ENCODE peak calls at places on chromosomes 16 and 17, in five cellular contexts. X is A549, A is cardiac fibroblast, O is K562, J is fibroblast of pulmonary artery. M is an unnamed sample.

GRCh38 chr16:23967018-23967417 is 131.2 kb downstream of the PRKCB start:
- DNase-seq in X (no peak), A (no peak), O (no peak), J (no peak), M (no peak)

GRCh38 chr17:31541559-31541958 is 150.1 kb downstream of the RAB11FIP4 start:
- DNase-seq in X (no peak), A (no peak), O (no peak), J (no peak), M (no peak)

GRCh38 chr17:45411348-45412105 is 21.1 kb downstream of the ARHGAP27 start:
- DNase-seq in X (no peak), A (no peak), O (no peak), J (no peak), M (no peak)

GRCh38 chr16:31876955-31877828 is 3.6 kb downstream of the ZNF267 start:
- DNase-seq in X (no peak), A (peak; percentile 96), O (no peak), J (peak; percentile 90), M (no peak)

GRCh38 chr17:65066858-65067257 is 10.3 kb upstream of the GNA13 start:
- DNase-seq in X (no peak), A (no peak), O (no peak), J (no peak), M (no peak)

GRCh38 chr16:70416748-70417616 is 21.9 kb downstream of the ST3GAL2 start:
- DNase-seq in X (no peak), A (no peak), O (no peak), J (no peak), M (no peak)

GRCh38 chr17:57955183-57955952 is at the start of gene CUEDC1:
- DNase-seq in X (peak; percentile 76), A (peak; percentile 50), O (peak; percentile 81), J (peak; percentile 50), M (peak; percentile 90)

GRCh38 chr16:72858611-72859493 is 189.1 kb downstream of the ZFHX3 start:
- DNase-seq in X (no peak), A (peak; percentile 59), O (no peak), J (peak; percentile 56), M (no peak)

GRCh38 chr16:89923640-89924297 is 627 bp downstream of the TUBB3 start:
- DNase-seq in X (no peak), A (no peak), O (no peak), J (no peak), M (peak; percentile 61)

GRCh38 chr16:57533618-57534336 is 2.6 kb downstream of the CCDC102A start:
- DNase-seq in X (no peak), A (no peak), O (no peak), J (no peak), M (no peak)

GRCh38 chr16:4217246-4218131 is 24.4 kb downstream of the SRL start:
- DNase-seq in X (no peak), A (peak; percentile 18), O (no peak), J (peak; percentile 21), M (no peak)

GRCh38 chr16:67872631-67873434 is at the start of gene EDC4:
- DNase-seq in X (peak; percentile 89), A (peak; percentile 83), O (peak; percentile 94), J (peak; percentile 81), M (peak; percentile 83)

GRCh38 chr17:70521821-70522256 is 352.5 kb downstream of the KCNJ2 start:
- DNase-seq in X (no peak), A (peak; percentile 3), O (no peak), J (peak; percentile 18), M (no peak)

GRCh38 chr17:80292557-80292956 is 31.9 kb downstream of the RNF213 start:
- DNase-seq in X (no peak), A (no peak), O (no peak), J (no peak), M (peak; percentile 51)
- TF ChIP-seq CTCF in X (peak; percentile 9), A (no peak), O (peak; percentile 25), J (peak; percentile 5), M (peak; percentile 21)

GRCh38 chr17:28612531-28612930 is 1.5 kb downstream of the RSKR start:
- DNase-seq in X (no peak), A (no peak), O (no peak), J (no peak), M (no peak)
- TF ChIP-seq CTCF in X (no peak), A (no peak), O (no peak), J (no peak), M (no peak)

DNA sequence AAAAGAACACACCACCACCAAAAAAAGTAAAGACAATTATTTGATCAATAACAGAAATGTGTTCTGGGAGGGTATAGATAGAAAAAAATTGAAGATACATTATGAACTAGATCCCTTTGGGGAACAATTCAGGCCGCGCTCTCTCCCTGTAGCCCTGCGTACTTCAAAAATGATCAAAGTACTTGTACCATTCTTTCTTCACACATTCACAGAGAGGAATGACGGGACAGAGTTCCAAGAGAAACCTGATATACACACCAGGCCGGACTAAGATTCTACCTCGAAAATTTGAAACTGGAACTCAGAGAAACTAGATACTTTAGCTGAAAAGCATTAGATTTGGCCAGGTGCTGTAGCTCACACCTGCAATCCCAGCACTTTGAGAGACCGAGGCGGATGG is 50.0 kb downstream of the CNOT1 start:
- DNase-seq in X (no peak), A (no peak), O (no peak), J (no peak), M (no peak)
- TF ChIP-seq CTCF in X (no peak), A (no peak), O (no peak), J (no peak), M (no peak)

GRCh38 chr17:73304971-73305786 is 6.6 kb downstream of the CDC42EP4 start:
- DNase-seq in X (peak; percentile 71), A (peak; percentile 91), O (peak; percentile 65), J (peak; percentile 92), M (peak; percentile 51)
- TF ChIP-seq CTCF in X (peak; percentile 24), A (peak; percentile 39), O (peak; percentile 54), J (peak; percentile 36), M (no peak)

GRCh38 chr16:28607116-28607623 is 2.7 kb downstream of the SULT1A1 start:
- DNase-seq in X (no peak), A (no peak), O (no peak), J (no peak), M (no peak)

GRCh38 chr16:28604186-28604565 is 5.7 kb downstream of the SULT1A1 start:
- DNase-seq in X (no peak), A (no peak), O (no peak), J (no peak), M (no peak)

GRCh38 chr16:28610595-28611270 is 889 bp upstream of the SULT1A1 start:
- DNase-seq in X (no peak), A (no peak), O (no peak), J (no peak), M (no peak)

GRCh38 chr16:28606291-28607115 is 3.3 kb downstream of the SULT1A1 start:
- DNase-seq in X (no peak), A (no peak), O (no peak), J (no peak), M (no peak)

GRCh38 chr16:28609631-28610594 is at the start of gene SULT1A1:
- DNase-seq in X (no peak), A (peak; percentile 6), O (peak; percentile 60), J (peak; percentile 60), M (peak; percentile 39)
- TF ChIP-seq CTCF in X (no peak), A (no peak), O (no peak), J (no peak), M (no peak)

GRCh38 chr17:1147664-1148063 is 32.1 kb downstream of the ABR start:
- DNase-seq in X (peak; percentile 87), A (peak; percentile 65), O (peak; percentile 22), J (peak; percentile 53), M (peak; percentile 59)
- TF ChIP-seq CTCF in X (peak; percentile 74), A (peak; percentile 64), O (peak; percentile 50), J (peak; percentile 51), M (peak; percentile 36)

DNA sequence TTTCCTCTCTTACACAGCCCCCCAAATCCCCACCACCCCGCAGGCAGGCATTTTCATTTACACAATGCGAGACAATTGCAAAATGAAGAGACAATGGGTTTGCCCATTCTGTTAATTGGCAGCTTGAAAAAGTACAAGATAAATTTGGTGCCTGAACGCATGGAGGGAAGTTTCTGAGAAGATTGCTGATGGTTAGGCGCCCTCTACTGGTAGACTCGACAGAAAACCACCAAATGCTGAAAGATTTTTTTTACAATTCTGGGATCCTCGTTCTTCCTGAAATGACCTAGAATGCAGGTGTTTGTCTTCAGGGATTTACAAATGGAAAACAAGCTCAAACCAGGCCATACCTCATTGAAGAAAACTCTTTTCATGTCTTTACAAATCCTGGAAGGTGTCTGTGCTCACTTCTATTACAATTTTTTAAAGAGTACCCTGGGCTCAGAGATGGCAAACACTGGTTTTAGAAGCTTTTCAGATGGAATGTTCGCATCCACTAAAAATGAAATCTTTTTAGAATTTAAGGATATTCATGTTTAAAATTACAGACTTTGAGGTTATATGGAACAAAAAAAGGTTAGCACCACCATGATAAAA is 338.5 kb downstream of the PMP22 start:
- DNase-seq in X (peak; percentile 36), A (peak; percentile 84), O (peak; percentile 12), J (peak; percentile 83), M (peak; percentile 65)
- TF ChIP-seq CTCF in X (peak; percentile 95), A (peak; percentile 73), O (peak; percentile 76), J (peak; percentile 80), M (peak; percentile 82)

DNA sequence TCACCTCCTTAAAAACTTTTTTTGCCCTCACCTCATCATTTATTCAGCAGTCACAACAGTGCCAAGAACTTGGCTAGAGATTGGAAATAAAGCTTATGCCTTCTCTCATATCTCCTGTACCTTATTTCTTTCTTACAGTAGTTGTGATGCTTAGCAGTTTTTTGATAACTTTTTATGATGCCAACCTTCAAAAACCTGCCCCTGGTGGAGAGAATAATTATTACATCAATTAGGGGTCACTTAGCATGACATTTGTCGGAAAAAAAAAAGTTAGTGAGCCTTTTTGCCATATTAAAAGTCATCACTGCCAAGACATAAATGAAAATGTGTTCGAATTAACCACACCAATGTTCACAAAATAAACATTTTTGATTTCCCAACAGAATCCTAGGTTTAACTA is 296.6 kb downstream of the WWOX start:
- DNase-seq in X (peak; percentile 5), A (no peak), O (peak; percentile 27), J (no peak), M (no peak)
- TF ChIP-seq CTCF in X (no peak), A (peak; percentile 11), O (peak; percentile 44), J (peak; percentile 17), M (peak; percentile 18)